ENCODE peak calls at places on chromosome 20, in five cellular contexts. N is fibroblast of lung, S is PC-9, F is IMR-90, H is HepG2. A is an unnamed sample.

GRCh38 chr20:12414446-12415274 is 497.0 kb downstream of the BTBD3 start:
- DNase-seq in N (no peak), S (peak; percentile 41), F (no peak), H (no peak), A (no peak)

GRCh38 chr20:17966432-17967312 is 1.9 kb downstream of the SNX5 start:
- DNase-seq in N (peak; percentile 63), S (no peak), F (peak; percentile 42), H (peak; percentile 67), A (peak; percentile 79)

GRCh38 chr20:17809714-17810631 is 110.2 kb downstream of the BANF2 start:
- DNase-seq in N (no peak), S (no peak), F (peak; percentile 72), H (no peak), A (no peak)

GRCh38 chr20:8320306-8320705 is 188.2 kb downstream of the PLCB1 start:
- DNase-seq in N (no peak), S (no peak), F (no peak), H (no peak), A (no peak)

GRCh38 chr20:20150241-20150640 is 97.9 kb downstream of the CFAP61 start:
- DNase-seq in N (no peak), S (no peak), F (no peak), H (no peak), A (no peak)

GRCh38 chr20:1474817-1475603 is 8.4 kb upstream of the NSFL1C start:
- DNase-seq in N (no peak), S (peak; percentile 81), F (no peak), H (no peak), A (peak; percentile 11)

GRCh38 chr20:38982291-38982690 is 20.1 kb downstream of the DHX35 start:
- DNase-seq in N (no peak), S (peak; percentile 75), F (peak; percentile 33), H (peak; percentile 90), A (no peak)

GRCh38 chr20:45014671-45015415 is 48.5 kb downstream of the STK4 start:
- DNase-seq in N (peak; percentile 29), S (peak; percentile 82), F (peak; percentile 12), H (no peak), A (no peak)

GRCh38 chr20:59935457-59936185 is 2.2 kb upstream of the SYCP2 start:
- DNase-seq in N (no peak), S (no peak), F (no peak), H (no peak), A (no peak)

GRCh38 chr20:21490105-21490504 is 23.8 kb downstream of the NKX2-2 start:
- DNase-seq in N (peak; percentile 20), S (no peak), F (peak; percentile 23), H (no peak), A (no peak)

GRCh38 chr20:17952692-17953684 is 15.6 kb downstream of the SNX5 start:
- DNase-seq in N (no peak), S (no peak), F (no peak), H (no peak), A (no peak)

GRCh38 chr20:49054032-49054643 is 8.0 kb downstream of the CSE1L start:
- DNase-seq in N (no peak), S (no peak), F (no peak), H (no peak), A (no peak)

GRCh38 chr20:16806886-16807285 is 58.7 kb downstream of the OTOR start:
- DNase-seq in N (no peak), S (no peak), F (peak; percentile 39), H (no peak), A (no peak)

GRCh38 chr20:59645316-59645715 is 41.0 kb downstream of the PHACTR3 start:
- DNase-seq in N (no peak), S (peak; percentile 8), F (no peak), H (no peak), A (no peak)

GRCh38 chr20:50727792-50728485 is 3.4 kb upstream of the PARD6B start:
- DNase-seq in N (no peak), S (peak; percentile 77), F (no peak), H (peak; percentile 85), A (no peak)

GRCh38 chr20:50464026-50464724 is 46.0 kb upstream of the PTPN1 start:
- DNase-seq in N (peak; percentile 65), S (peak; percentile 60), F (peak; percentile 49), H (peak; percentile 66), A (peak; percentile 62)

GRCh38 chr20:37218431-37218830 is 39.1 kb upstream of the MROH8 start:
- DNase-seq in N (no peak), S (no peak), F (no peak), H (no peak), A (no peak)

GRCh38 chr20:39627765-39628164 is 665.6 kb downstream of the DHX35 start:
- DNase-seq in N (no peak), S (peak; percentile 3), F (no peak), H (no peak), A (no peak)

GRCh38 chr20:47150403-47151152 is 205.9 kb downstream of the ZMYND8 start:
- DNase-seq in N (peak; percentile 72), S (peak; percentile 69), F (peak; percentile 73), H (peak; percentile 86), A (peak; percentile 73)

GRCh38 chr20:43533060-43533459 is 25.6 kb downstream of the L3MBTL1 start:
- DNase-seq in N (no peak), S (no peak), F (peak; percentile 55), H (no peak), A (no peak)

GRCh38 chr20:36926653-36927200 is 24.8 kb downstream of the SAMHD1 start:
- DNase-seq in N (no peak), S (no peak), F (no peak), H (no peak), A (no peak)

GRCh38 chr20:621115-621756 is 11.1 kb upstream of the TCF15 start:
- DNase-seq in N (no peak), S (no peak), F (peak; percentile 4), H (no peak), A (no peak)

GRCh38 chr20:46814366-46815232 is 80.0 kb upstream of the EYA2 start:
- DNase-seq in N (peak; percentile 22), S (peak; percentile 97), F (peak; percentile 87), H (peak; percentile 72), A (no peak)

GRCh38 chr20:50121858-50122271 is 8.9 kb upstream of the UBE2V1 start:
- DNase-seq in N (no peak), S (no peak), F (peak; percentile 55), H (no peak), A (peak; percentile 22)

GRCh38 chr20:31488171-31488570 is 13.1 kb downstream of the REM1 start:
- DNase-seq in N (no peak), S (no peak), F (no peak), H (no peak), A (no peak)

GRCh38 chr20:58131581-58132142 is 96.8 kb downstream of the ANKRD60 start:
- DNase-seq in N (peak; percentile 84), S (peak; percentile 95), F (peak; percentile 1), H (peak; percentile 75), A (no peak)

GRCh38 chr20:37202267-37202943 is 23.1 kb upstream of the MROH8 start:
- DNase-seq in N (peak; percentile 95), S (peak; percentile 92), F (peak; percentile 98), H (peak; percentile 81), A (peak; percentile 32)

GRCh38 chr20:46400253-46400652 is 6.2 kb downstream of the ELMO2 start:
- DNase-seq in N (peak; percentile 90), S (peak; percentile 43), F (peak; percentile 80), H (no peak), A (no peak)

GRCh38 chr20:52047811-52048302 is 143.7 kb downstream of the ZFP64 start:
- DNase-seq in N (peak; percentile 53), S (no peak), F (peak; percentile 67), H (no peak), A (no peak)

GRCh38 chr20:58331961-58332551 is 22.5 kb downstream of the RAB22A start:
- DNase-seq in N (no peak), S (no peak), F (no peak), H (no peak), A (no peak)

GRCh38 chr20:46709459-46710148 is at the start of gene SLC2A10:
- DNase-seq in N (peak; percentile 58), S (peak; percentile 34), F (peak; percentile 61), H (peak; percentile 53), A (no peak)

DNA sequence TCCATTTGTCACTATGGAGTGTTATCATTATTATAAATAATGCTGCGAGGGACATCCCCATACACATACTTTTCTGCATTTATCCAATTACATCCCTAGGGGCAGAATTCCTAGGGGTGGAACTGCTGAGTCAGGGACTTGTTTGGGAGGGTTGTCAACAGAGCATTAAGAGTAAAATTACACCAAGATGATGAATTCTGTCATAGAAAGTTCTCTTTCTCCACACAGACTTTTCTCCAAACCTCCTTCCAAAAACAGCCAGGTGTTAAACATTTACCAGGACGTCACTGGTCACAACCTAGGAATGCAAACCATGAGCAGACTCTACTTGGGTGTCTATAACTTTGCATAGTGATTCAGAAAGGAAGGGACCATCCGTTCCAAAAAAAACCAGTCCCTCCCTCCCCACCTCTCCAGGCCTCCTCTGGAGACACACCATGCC is 95.5 kb downstream of the PRND start:
- DNase-seq in N (peak; percentile 6), S (no peak), F (no peak), H (peak; percentile 35), A (no peak)
- TF ChIP-seq CTCF in N (no peak), S (no peak), F (peak; percentile 14), H (no peak), A (peak; percentile 10)

DNA sequence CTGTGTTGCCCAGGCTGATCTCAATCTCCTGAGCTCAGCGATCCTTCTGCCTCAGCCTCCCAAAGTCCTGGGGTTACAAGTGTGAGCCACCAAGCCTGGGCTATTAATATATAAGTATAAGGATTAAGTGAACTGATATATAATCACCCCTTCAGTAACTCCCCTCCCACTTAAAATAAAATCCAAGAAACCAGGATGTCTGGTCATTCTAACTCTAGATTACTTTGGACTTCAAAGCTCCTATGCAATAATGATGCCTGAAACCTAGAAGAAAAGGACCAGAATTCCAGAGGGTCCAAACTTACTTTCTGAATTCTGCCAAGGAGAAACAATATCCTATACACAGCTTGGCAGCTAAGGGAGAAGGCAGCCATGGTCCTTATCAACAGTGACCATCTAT is 206.8 kb upstream of the ZNF217 start:
- DNase-seq in N (no peak), S (no peak), F (no peak), H (no peak), A (no peak)
- H2AFZ ChIP-seq in N (no peak overlapping the region), S (no peak overlapping the region), F (no peak overlapping the region), H (no peak overlapping the region), A (no peak overlapping the region)

GRCh38 chr20:34708621-34709043 is 4.5 kb downstream of the TP53INP2 start:
- DNase-seq in N (peak; percentile 46), S (no peak), F (peak; percentile 16), H (no peak), A (peak; percentile 60)
- TF ChIP-seq CTCF in N (peak; percentile 43), S (peak; percentile 68), F (peak; percentile 46), H (peak; percentile 61), A (peak; percentile 87)

DNA sequence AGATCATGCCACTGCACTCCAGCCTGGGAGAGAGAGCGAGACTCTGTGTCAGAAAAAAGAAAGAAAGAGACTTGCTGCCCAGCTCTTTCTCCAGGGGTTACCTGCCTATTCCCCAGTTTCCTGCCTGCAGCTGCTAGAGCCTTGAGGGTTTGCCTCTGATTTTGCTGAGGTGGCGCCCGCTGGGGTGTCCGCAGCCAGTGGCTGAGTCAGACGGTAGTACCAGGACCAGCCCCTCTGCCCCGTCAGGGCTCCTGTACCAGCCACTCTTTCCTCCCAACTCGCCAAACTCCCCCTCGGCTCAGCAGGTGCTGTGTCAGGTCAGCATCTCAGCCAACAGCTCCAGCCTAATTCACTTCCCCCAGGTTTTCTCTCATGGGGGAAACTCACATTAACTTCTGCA is 7.4 kb upstream of the LSM14B start:
- DNase-seq in N (no peak), S (no peak), F (no peak), H (no peak), A (no peak)
- H2AFZ ChIP-seq in N (no peak overlapping the region), S (no peak overlapping the region), F (no peak overlapping the region), H (no peak overlapping the region), A (no peak overlapping the region)

GRCh38 chr20:32995802-32996201 is 8.4 kb downstream of the SUN5 start:
- DNase-seq in N (no peak), S (no peak), F (no peak), H (no peak), A (no peak)
- TF ChIP-seq CTCF in N (no peak), S (no peak), F (no peak), H (peak; percentile 63), A (peak; percentile 48)